ENCODE peak calls at places on chromosome 22, in eight cellular contexts. U, Y, X, V, L, Z, K and D are unnamed samples.

GRCh38 chr22:42959472-42960145 is 55.3 kb downstream of the PACSIN2 start:
- DNase-seq in U (peak; percentile 74), Y (no peak), X (peak; percentile 77), V (peak; percentile 77), L (peak; percentile 84), Z (no peak), K (peak; percentile 78), D (peak; percentile 40)

GRCh38 chr22:42444060-42444904 is 12.1 kb upstream of the NFAM1 start:
- DNase-seq in U (peak; percentile 72), Y (peak; percentile 75), X (peak; percentile 76), V (peak; percentile 94), L (peak; percentile 89), Z (no peak), K (peak; percentile 84), D (peak; percentile 88)

GRCh38 chr22:21972293-21972779 is 10.3 kb downstream of the TOP3B start:
- DNase-seq in U (no peak), Y (peak; percentile 43), X (no peak), V (peak; percentile 24), L (peak; percentile 43), Z (no peak), K (no peak), D (peak; percentile 91)

GRCh38 chr22:46134111-46134705 is 16.1 kb upstream of the PPARA start:
- DNase-seq in U (no peak), Y (no peak), X (no peak), V (no peak), L (no peak), Z (no peak), K (no peak), D (no peak)

GRCh38 chr22:18994780-18995711 is 59.0 kb upstream of the PRODH start:
- DNase-seq in U (no peak), Y (no peak), X (no peak), V (no peak), L (peak; percentile 61), Z (no peak), K (no peak), D (no peak)

GRCh38 chr22:42269407-42270177 is 861 bp downstream of the TCF20 start:
- DNase-seq in U (peak; percentile 64), Y (peak; percentile 76), X (peak; percentile 87), V (no peak), L (peak; percentile 85), Z (no peak), K (peak; percentile 80), D (peak; percentile 72)

GRCh38 chr22:34214372-34214771 is 294.1 kb upstream of the LARGE1 start:
- DNase-seq in U (no peak), Y (no peak), X (no peak), V (no peak), L (no peak), Z (no peak), K (no peak), D (no peak)

GRCh38 chr22:32644252-32645100 is 157.0 kb upstream of the TIMP3 start:
- DNase-seq in U (peak; percentile 54), Y (no peak), X (peak; percentile 85), V (peak; percentile 50), L (peak; percentile 69), Z (no peak), K (peak; percentile 40), D (no peak)

GRCh38 chr22:18954333-18954732 is 18.2 kb upstream of the PRODH start:
- DNase-seq in U (peak; percentile 66), Y (peak; percentile 48), X (peak; percentile 78), V (peak; percentile 33), L (peak; percentile 83), Z (no peak), K (peak; percentile 75), D (peak; percentile 76)

GRCh38 chr22:49567894-49568750 is 259.6 kb downstream of the BRD1 start:
- DNase-seq in U (no peak), Y (no peak), X (no peak), V (no peak), L (no peak), Z (no peak), K (no peak), D (no peak)

GRCh38 chr22:49566693-49567092 is 261.0 kb downstream of the BRD1 start:
- DNase-seq in U (no peak), Y (no peak), X (no peak), V (no peak), L (no peak), Z (no peak), K (no peak), D (no peak)

GRCh38 chr22:49565516-49565855 is 262.2 kb downstream of the BRD1 start:
- DNase-seq in U (no peak), Y (no peak), X (no peak), V (no peak), L (no peak), Z (no peak), K (no peak), D (no peak)

GRCh38 chr22:49564666-49565515 is 262.8 kb downstream of the BRD1 start:
- DNase-seq in U (no peak), Y (no peak), X (peak; percentile 38), V (no peak), L (no peak), Z (no peak), K (no peak), D (no peak)

GRCh38 chr22:49566141-49566541 is 261.5 kb downstream of the BRD1 start:
- DNase-seq in U (no peak), Y (no peak), X (no peak), V (no peak), L (no peak), Z (no peak), K (no peak), D (no peak)
- H3K9me3 ChIP-seq in U (peaks cover 2% of the 10 kb centered on the region), Y (no peaks in the 10 kb centered on the region), X (no peaks in the 10 kb centered on the region), V (peaks cover 2% of the 10 kb centered on the region), L (no peaks in the 10 kb centered on the region), Z (no peaks in the 10 kb centered on the region), K (no peaks in the 10 kb centered on the region), D (no peaks in the 10 kb centered on the region)

GRCh38 chr22:49394116-49394785 is 433.4 kb downstream of the BRD1 start:
- DNase-seq in U (no peak), Y (no peak), X (no peak), V (no peak), L (no peak), Z (no peak), K (no peak), D (no peak)

GRCh38 chr22:49392247-49392646 is 435.4 kb downstream of the BRD1 start:
- DNase-seq in U (no peak), Y (no peak), X (no peak), V (no peak), L (no peak), Z (no peak), K (no peak), D (no peak)

GRCh38 chr22:49391436-49391835 is 436.2 kb downstream of the BRD1 start:
- DNase-seq in U (no peak), Y (no peak), X (no peak), V (no peak), L (no peak), Z (no peak), K (no peak), D (no peak)

GRCh38 chr22:49392841-49393510 is 434.7 kb downstream of the BRD1 start:
- DNase-seq in U (no peak), Y (no peak), X (no peak), V (no peak), L (no peak), Z (no peak), K (no peak), D (no peak)

GRCh38 chr22:49393526-49393925 is 434.1 kb downstream of the BRD1 start:
- DNase-seq in U (no peak), Y (no peak), X (no peak), V (no peak), L (no peak), Z (no peak), K (no peak), D (no peak)
- H3K9me3 ChIP-seq in U (peaks cover 8% of the 10 kb centered on the region), Y (no peaks in the 10 kb centered on the region), X (no peaks in the 10 kb centered on the region), V (no peaks in the 10 kb centered on the region), L (no peaks in the 10 kb centered on the region), Z (no peaks in the 10 kb centered on the region), K (peaks cover 18% of the 10 kb centered on the region), D (no peaks in the 10 kb centered on the region)

GRCh38 chr22:48640890-48641771 is 1186.5 kb downstream of the BRD1 start:
- DNase-seq in U (no peak), Y (no peak), X (no peak), V (no peak), L (no peak), Z (no peak), K (no peak), D (no peak)
- H3K9me3 ChIP-seq in U (no peaks in the 10 kb centered on the region), Y (no peaks in the 10 kb centered on the region), X (no peaks in the 10 kb centered on the region), V (no peaks in the 10 kb centered on the region), L (no peaks in the 10 kb centered on the region), Z (no peaks in the 10 kb centered on the region), K (no peaks in the 10 kb centered on the region), D (no peaks in the 10 kb centered on the region)

DNA sequence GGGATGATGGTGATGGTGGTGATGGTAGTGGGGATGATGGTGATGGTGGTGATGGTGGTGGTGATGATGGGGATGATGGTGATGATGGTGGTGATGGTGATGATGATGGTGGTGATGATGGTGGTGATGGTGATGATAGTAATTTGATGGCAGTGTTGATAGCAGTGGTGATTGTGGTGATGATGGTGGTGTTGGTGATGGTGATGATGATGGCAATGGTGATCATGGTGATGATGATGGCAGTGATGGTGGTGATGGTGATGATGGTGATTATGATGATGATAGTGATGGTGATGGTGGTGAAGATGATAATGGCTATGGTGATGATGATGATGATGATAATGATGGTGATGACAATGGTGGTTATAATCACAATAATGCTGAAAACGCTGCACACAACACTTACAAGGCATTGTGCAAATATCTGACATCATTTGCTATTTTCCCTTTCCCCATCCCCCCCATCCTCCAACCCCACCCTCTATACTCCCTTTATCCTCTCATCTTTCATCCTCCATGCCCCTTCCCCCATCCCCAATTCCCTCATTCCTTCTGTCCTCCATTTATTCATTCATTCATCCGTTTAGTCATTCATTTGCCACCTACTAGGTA is 230.1 kb downstream of the BRD1 start:
- DNase-seq in U (no peak), Y (no peak), X (no peak), V (no peak), L (no peak), Z (no peak), K (no peak), D (no peak)
- H3K9me3 ChIP-seq in U (peaks cover 17% of the 10 kb centered on the region), Y (no peaks in the 10 kb centered on the region), X (no peaks in the 10 kb centered on the region), V (peaks cover 2% of the 10 kb centered on the region), L (no peaks in the 10 kb centered on the region), Z (no peaks in the 10 kb centered on the region), K (no peaks in the 10 kb centered on the region), D (no peaks in the 10 kb centered on the region)

GRCh38 chr22:49239264-49240015 is 588.2 kb downstream of the BRD1 start:
- DNase-seq in U (peak; percentile 27), Y (no peak), X (no peak), V (no peak), L (no peak), Z (no peak), K (no peak), D (no peak)

GRCh38 chr22:49237703-49238102 is 590.0 kb downstream of the BRD1 start:
- DNase-seq in U (no peak), Y (no peak), X (no peak), V (no peak), L (no peak), Z (no peak), K (no peak), D (no peak)

GRCh38 chr22:49240016-49240380 is 587.7 kb downstream of the BRD1 start:
- DNase-seq in U (no peak), Y (no peak), X (no peak), V (no peak), L (no peak), Z (no peak), K (no peak), D (no peak)

GRCh38 chr22:49237279-49237678 is 590.4 kb downstream of the BRD1 start:
- DNase-seq in U (no peak), Y (no peak), X (no peak), V (no peak), L (no peak), Z (no peak), K (no peak), D (no peak)

GRCh38 chr22:49238181-49239141 is 589.2 kb downstream of the BRD1 start:
- DNase-seq in U (peak; percentile 27), Y (no peak), X (no peak), V (no peak), L (no peak), Z (no peak), K (no peak), D (no peak)
- H3K9me3 ChIP-seq in U (no peaks in the 10 kb centered on the region), Y (no peaks in the 10 kb centered on the region), X (no peaks in the 10 kb centered on the region), V (no peaks in the 10 kb centered on the region), L (no peaks in the 10 kb centered on the region), Z (no peaks in the 10 kb centered on the region), K (no peaks in the 10 kb centered on the region), D (no peaks in the 10 kb centered on the region)